ENCODE peak calls at places on chromosome 16, in eight cellular contexts. One of them, this sample, is unnamed.
A peak's percentile ranks its signal among the peaks of the same experiment; 100 is the strongest.

GRCh38 chr16:83305092-83305491 is 502.7 kb upstream of the HSBP1 start:
- DNase-seq in uterus: no peak
- DNase-seq in right atrium auricular region: no peak
- DNase-seq in left ventricle myocardium inferior: no peak
- DNase-seq in fibroblast of lung: peak; percentile 79
- DNase-seq in cardiac muscle cell: no peak
- DNase-seq in H9: no peak
- DNase-seq in lung: no peak
- DNase-seq in this sample: no peak

GRCh38 chr16:81639931-81640680 is 139.0 kb upstream of the PLCG2 start:
- DNase-seq in fibroblast of lung: no peak
- DNase-seq in lung: no peak
- DNase-seq in uterus: no peak
- DNase-seq in H9: no peak
- DNase-seq in right atrium auricular region: no peak
- DNase-seq in left ventricle myocardium inferior: no peak
- DNase-seq in cardiac muscle cell: no peak
- DNase-seq in this sample: no peak

GRCh38 chr16:56931253-56931768 is 631 bp upstream of the HERPUD1 start:
- DNase-seq in uterus: no peak
- DNase-seq in cardiac muscle cell: no peak
- DNase-seq in fibroblast of lung: no peak
- DNase-seq in right atrium auricular region: peak; percentile 67
- DNase-seq in lung: no peak
- DNase-seq in left ventricle myocardium inferior: no peak
- DNase-seq in H9: no peak
- DNase-seq in this sample: no peak

GRCh38 chr16:67458121-67458641 is 22.8 kb downstream of the ATP6V0D1 start:
- DNase-seq in lung: no peak
- DNase-seq in left ventricle myocardium inferior: peak; percentile 54
- DNase-seq in fibroblast of lung: no peak
- DNase-seq in H9: no peak
- DNase-seq in cardiac muscle cell: no peak
- DNase-seq in right atrium auricular region: no peak
- DNase-seq in uterus: no peak
- DNase-seq in this sample: no peak

GRCh38 chr16:3038256-3038655 is 1.5 kb upstream of the BICDL2 start:
- DNase-seq in fibroblast of lung: no peak
- DNase-seq in uterus: no peak
- DNase-seq in H9: peak; percentile 73
- DNase-seq in right atrium auricular region: no peak
- DNase-seq in lung: peak; percentile 68
- DNase-seq in cardiac muscle cell: no peak
- DNase-seq in left ventricle myocardium inferior: no peak
- DNase-seq in this sample: no peak

GRCh38 chr16:67142342-67142741 is 8.5 kb downstream of the B3GNT9 start:
- DNase-seq in uterus: no peak
- DNase-seq in cardiac muscle cell: no peak
- DNase-seq in left ventricle myocardium inferior: no peak
- DNase-seq in right atrium auricular region: no peak
- DNase-seq in lung: no peak
- DNase-seq in fibroblast of lung: no peak
- DNase-seq in H9: no peak
- DNase-seq in this sample: no peak

GRCh38 chr16:964696-965395 is 5.9 kb downstream of the LMF1 start:
- DNase-seq in left ventricle myocardium inferior: no peak
- DNase-seq in cardiac muscle cell: no peak
- DNase-seq in uterus: no peak
- DNase-seq in H9: no peak
- DNase-seq in right atrium auricular region: no peak
- DNase-seq in fibroblast of lung: peak; percentile 47
- DNase-seq in lung: peak; percentile 59
- DNase-seq in this sample: peak; percentile 43

GRCh38 chr16:2439598-2439997 is 10.4 kb downstream of the CCNF start:
- DNase-seq in fibroblast of lung: no peak
- DNase-seq in cardiac muscle cell: no peak
- DNase-seq in right atrium auricular region: no peak
- DNase-seq in H9: no peak
- DNase-seq in left ventricle myocardium inferior: no peak
- DNase-seq in uterus: no peak
- DNase-seq in lung: no peak
- DNase-seq in this sample: no peak

GRCh38 chr16:64398795-64399194 is 723.1 kb downstream of the CDH11 start:
- DNase-seq in H9: no peak
- DNase-seq in left ventricle myocardium inferior: no peak
- DNase-seq in fibroblast of lung: no peak
- DNase-seq in right atrium auricular region: no peak
- DNase-seq in cardiac muscle cell: no peak
- DNase-seq in uterus: no peak
- DNase-seq in lung: no peak
- DNase-seq in this sample: no peak

GRCh38 chr16:65945485-65945884 is 421.0 kb upstream of the CDH5 start:
- DNase-seq in fibroblast of lung: no peak
- DNase-seq in right atrium auricular region: no peak
- DNase-seq in left ventricle myocardium inferior: no peak
- DNase-seq in lung: no peak
- DNase-seq in H9: no peak
- DNase-seq in cardiac muscle cell: no peak
- DNase-seq in uterus: no peak
- DNase-seq in this sample: no peak

GRCh38 chr16:54651851-54652770 is 278.6 kb upstream of the IRX5 start:
- DNase-seq in H9: no peak
- DNase-seq in uterus: no peak
- DNase-seq in fibroblast of lung: peak; percentile 59
- DNase-seq in right atrium auricular region: no peak
- DNase-seq in left ventricle myocardium inferior: no peak
- DNase-seq in lung: peak; percentile 68
- DNase-seq in cardiac muscle cell: no peak
- DNase-seq in this sample: no peak

GRCh38 chr16:59880626-59881025 is 1146.5 kb upstream of the GOT2 start:
- DNase-seq in uterus: no peak
- DNase-seq in right atrium auricular region: no peak
- DNase-seq in lung: no peak
- DNase-seq in H9: no peak
- DNase-seq in cardiac muscle cell: no peak
- DNase-seq in left ventricle myocardium inferior: no peak
- DNase-seq in fibroblast of lung: peak; percentile 34
- DNase-seq in this sample: no peak

GRCh38 chr16:59878999-59879398 is 1144.9 kb upstream of the GOT2 start:
- DNase-seq in cardiac muscle cell: no peak
- DNase-seq in H9: no peak
- DNase-seq in lung: no peak
- DNase-seq in right atrium auricular region: no peak
- DNase-seq in left ventricle myocardium inferior: no peak
- DNase-seq in fibroblast of lung: peak; percentile 53
- DNase-seq in uterus: no peak
- DNase-seq in this sample: no peak

GRCh38 chr16:59878479-59878878 is 1144.4 kb upstream of the GOT2 start:
- DNase-seq in cardiac muscle cell: peak; percentile 61
- DNase-seq in uterus: no peak
- DNase-seq in right atrium auricular region: no peak
- DNase-seq in H9: no peak
- DNase-seq in left ventricle myocardium inferior: no peak
- DNase-seq in fibroblast of lung: peak; percentile 92
- DNase-seq in lung: no peak
- DNase-seq in this sample: no peak

GRCh38 chr16:59886021-59886420 is 1151.9 kb upstream of the GOT2 start:
- DNase-seq in fibroblast of lung: peak; percentile 93
- DNase-seq in right atrium auricular region: peak; percentile 63
- DNase-seq in H9: no peak
- DNase-seq in uterus: peak; percentile 22
- DNase-seq in cardiac muscle cell: no peak
- DNase-seq in lung: no peak
- DNase-seq in left ventricle myocardium inferior: peak; percentile 36
- DNase-seq in this sample: no peak

GRCh38 chr16:59881366-59881765 is 1147.2 kb upstream of the GOT2 start:
- DNase-seq in uterus: no peak
- DNase-seq in left ventricle myocardium inferior: no peak
- DNase-seq in H9: no peak
- DNase-seq in fibroblast of lung: no peak
- DNase-seq in lung: no peak
- DNase-seq in right atrium auricular region: no peak
- DNase-seq in cardiac muscle cell: no peak
- DNase-seq in this sample: no peak
- H3K27ac ChIP-seq in uterus: no peak overlapping the region
- H3K27ac ChIP-seq in left ventricle myocardium inferior: no peak overlapping the region
- H3K27ac ChIP-seq in H9: no peak overlapping the region
- H3K27ac ChIP-seq in fibroblast of lung: no peak overlapping the region
- H3K27ac ChIP-seq in lung: no peak overlapping the region
- H3K27ac ChIP-seq in right atrium auricular region: no peak overlapping the region
- H3K27ac ChIP-seq in cardiac muscle cell: no peak overlapping the region
- H3K27ac ChIP-seq in this sample: no peak overlapping the region

GRCh38 chr16:10868089-10868488 is 8.9 kb upstream of the CIITA start:
- DNase-seq in left ventricle myocardium inferior: no peak
- DNase-seq in uterus: no peak
- DNase-seq in lung: no peak
- DNase-seq in fibroblast of lung: no peak
- DNase-seq in H9: no peak
- DNase-seq in right atrium auricular region: no peak
- DNase-seq in cardiac muscle cell: no peak
- DNase-seq in this sample: no peak

GRCh38 chr16:10870808-10871156 is 6.2 kb upstream of the CIITA start:
- DNase-seq in H9: no peak
- DNase-seq in left ventricle myocardium inferior: no peak
- DNase-seq in fibroblast of lung: no peak
- DNase-seq in cardiac muscle cell: no peak
- DNase-seq in uterus: no peak
- DNase-seq in lung: no peak
- DNase-seq in right atrium auricular region: no peak
- DNase-seq in this sample: no peak

GRCh38 chr16:10868562-10869469 is 8.2 kb upstream of the CIITA start:
- DNase-seq in uterus: peak; percentile 34
- DNase-seq in lung: no peak
- DNase-seq in right atrium auricular region: no peak
- DNase-seq in cardiac muscle cell: no peak
- DNase-seq in left ventricle myocardium inferior: peak; percentile 52
- DNase-seq in fibroblast of lung: no peak
- DNase-seq in H9: no peak
- DNase-seq in this sample: peak; percentile 38

GRCh38 chr16:10871157-10871991 is 5.6 kb upstream of the CIITA start:
- DNase-seq in left ventricle myocardium inferior: no peak
- DNase-seq in fibroblast of lung: peak; percentile 96
- DNase-seq in cardiac muscle cell: no peak
- DNase-seq in uterus: peak; percentile 50
- DNase-seq in right atrium auricular region: no peak
- DNase-seq in H9: no peak
- DNase-seq in lung: peak; percentile 81
- DNase-seq in this sample: peak; percentile 5

GRCh38 chr16:10870137-10870776 is 6.7 kb upstream of the CIITA start:
- DNase-seq in left ventricle myocardium inferior: no peak
- DNase-seq in uterus: no peak
- DNase-seq in right atrium auricular region: no peak
- DNase-seq in fibroblast of lung: no peak
- DNase-seq in lung: no peak
- DNase-seq in cardiac muscle cell: no peak
- DNase-seq in H9: no peak
- DNase-seq in this sample: no peak
- H3K27ac ChIP-seq in left ventricle myocardium inferior: peak overlapping the region; percentile 81
- H3K27ac ChIP-seq in uterus: no peak overlapping the region
- H3K27ac ChIP-seq in right atrium auricular region: no peak overlapping the region
- H3K27ac ChIP-seq in fibroblast of lung: no peak overlapping the region
- H3K27ac ChIP-seq in lung: peak overlapping the region; percentile 9
- H3K27ac ChIP-seq in cardiac muscle cell: no peak overlapping the region
- H3K27ac ChIP-seq in H9: no peak overlapping the region
- H3K27ac ChIP-seq in this sample: no peak overlapping the region

DNA sequence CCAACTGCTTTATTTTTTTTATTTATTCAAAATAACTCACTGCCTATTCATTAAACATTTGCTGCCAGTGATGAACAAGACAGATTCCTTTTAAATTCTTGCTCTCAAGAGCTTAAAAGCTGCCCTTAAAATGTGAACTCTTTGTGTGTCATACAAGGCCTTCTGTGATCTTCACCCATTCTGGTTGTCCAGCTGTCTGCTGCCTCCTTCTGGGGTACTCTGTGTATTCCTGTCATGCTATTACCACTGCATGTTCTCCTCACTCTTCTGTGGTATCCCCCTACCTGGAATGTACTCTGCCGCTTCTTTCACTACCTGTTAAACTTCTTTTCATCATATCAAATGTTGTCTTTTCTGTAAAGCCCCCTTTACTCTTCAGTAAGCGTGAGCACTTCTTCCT is 165.8 kb downstream of the CHD9 start:
- DNase-seq in right atrium auricular region: no peak
- DNase-seq in cardiac muscle cell: peak; percentile 9
- DNase-seq in fibroblast of lung: peak; percentile 53
- DNase-seq in lung: no peak
- DNase-seq in H9: no peak
- DNase-seq in left ventricle myocardium inferior: no peak
- DNase-seq in uterus: no peak
- DNase-seq in this sample: no peak
- H3K27ac ChIP-seq in right atrium auricular region: no peak overlapping the region
- H3K27ac ChIP-seq in cardiac muscle cell: peak overlapping the region; percentile 66
- H3K27ac ChIP-seq in fibroblast of lung: peak overlapping the region; percentile 13
- H3K27ac ChIP-seq in lung: peak overlapping the region; percentile 83
- H3K27ac ChIP-seq in H9: no peak overlapping the region
- H3K27ac ChIP-seq in left ventricle myocardium inferior: peak overlapping the region; percentile 79
- H3K27ac ChIP-seq in uterus: peak overlapping the region; percentile 39
- H3K27ac ChIP-seq in this sample: no peak overlapping the region

GRCh38 chr16:78493573-78493972 is 394.1 kb downstream of the WWOX start:
- DNase-seq in fibroblast of lung: no peak
- DNase-seq in uterus: no peak
- DNase-seq in left ventricle myocardium inferior: no peak
- DNase-seq in lung: no peak
- DNase-seq in cardiac muscle cell: no peak
- DNase-seq in right atrium auricular region: no peak
- DNase-seq in H9: no peak
- DNase-seq in this sample: no peak

GRCh38 chr16:78490847-78491246 is 391.4 kb downstream of the WWOX start:
- DNase-seq in uterus: no peak
- DNase-seq in H9: no peak
- DNase-seq in fibroblast of lung: no peak
- DNase-seq in left ventricle myocardium inferior: no peak
- DNase-seq in cardiac muscle cell: no peak
- DNase-seq in right atrium auricular region: no peak
- DNase-seq in lung: no peak
- DNase-seq in this sample: no peak

GRCh38 chr16:78496189-78496588 is 396.7 kb downstream of the WWOX start:
- DNase-seq in lung: no peak
- DNase-seq in uterus: no peak
- DNase-seq in H9: no peak
- DNase-seq in fibroblast of lung: no peak
- DNase-seq in right atrium auricular region: no peak
- DNase-seq in cardiac muscle cell: no peak
- DNase-seq in left ventricle myocardium inferior: no peak
- DNase-seq in this sample: no peak

GRCh38 chr16:78494105-78494504 is 394.7 kb downstream of the WWOX start:
- DNase-seq in lung: no peak
- DNase-seq in fibroblast of lung: no peak
- DNase-seq in left ventricle myocardium inferior: no peak
- DNase-seq in H9: no peak
- DNase-seq in uterus: no peak
- DNase-seq in cardiac muscle cell: no peak
- DNase-seq in right atrium auricular region: no peak
- DNase-seq in this sample: no peak

DNA sequence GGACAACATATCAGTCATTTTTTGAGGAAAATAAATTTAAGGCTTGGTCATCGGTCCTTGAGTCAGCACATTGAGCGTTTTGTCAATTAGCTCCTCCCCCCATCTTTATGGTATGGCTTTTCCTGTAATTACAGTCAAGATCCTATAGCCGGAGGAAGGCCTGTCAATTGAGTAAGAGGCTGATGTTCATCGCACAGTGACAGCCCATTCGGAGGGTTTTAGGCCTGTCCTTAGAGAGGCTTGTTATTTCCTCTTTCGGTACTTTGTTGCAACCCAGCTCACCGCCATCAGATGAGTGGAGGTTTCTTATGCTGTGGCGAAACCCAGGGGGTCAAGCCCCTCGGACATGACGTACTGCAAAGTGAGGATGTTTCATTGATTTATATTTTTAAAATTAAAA is 395.2 kb downstream of the WWOX start:
- DNase-seq in right atrium auricular region: no peak
- DNase-seq in cardiac muscle cell: no peak
- DNase-seq in left ventricle myocardium inferior: no peak
- DNase-seq in H9: no peak
- DNase-seq in uterus: no peak
- DNase-seq in fibroblast of lung: no peak
- DNase-seq in lung: no peak
- DNase-seq in this sample: no peak
- H3K27ac ChIP-seq in right atrium auricular region: no peak overlapping the region
- H3K27ac ChIP-seq in cardiac muscle cell: no peak overlapping the region
- H3K27ac ChIP-seq in left ventricle myocardium inferior: no peak overlapping the region
- H3K27ac ChIP-seq in H9: no peak overlapping the region
- H3K27ac ChIP-seq in uterus: no peak overlapping the region
- H3K27ac ChIP-seq in fibroblast of lung: no peak overlapping the region
- H3K27ac ChIP-seq in lung: no peak overlapping the region
- H3K27ac ChIP-seq in this sample: no peak overlapping the region

This sample was measured in substantia nigra.